ENCODE peak calls at places on chromosomes 5 and 9, in five cellular contexts. U, G, D, K and E are unnamed samples.

GRCh38 chr5:6505415-6505763 is 56.7 kb downstream of the UBE2QL1 start:
- DNase-seq in U (no peak), G (no peak), D (no peak), K (no peak), E (no peak)

GRCh38 chr5:54457094-54457531 is 1.6 kb downstream of the HSPB3 start:
- DNase-seq in U (no peak), G (no peak), D (no peak), K (no peak), E (no peak)

GRCh38 chr5:228886-229285 is 10.8 kb downstream of the SDHA start:
- DNase-seq in U (no peak), G (no peak), D (no peak), K (no peak), E (no peak)

GRCh38 chr9:3758816-3759576 is 233.2 kb upstream of the RFX3 start:
- DNase-seq in U (no peak), G (no peak), D (no peak), K (no peak), E (no peak)

GRCh38 chr5:160369990-160370712 is at the start of gene C1QTNF2:
- DNase-seq in U (peak; percentile 68), G (no peak), D (peak; percentile 64), K (no peak), E (no peak)

GRCh38 chr5:126624534-126624933 is 23.8 kb downstream of the PHAX start:
- DNase-seq in U (no peak), G (no peak), D (no peak), K (no peak), E (no peak)

GRCh38 chr5:59724482-59725392 is 168.8 kb downstream of the PDE4D start:
- DNase-seq in U (peak; percentile 56), G (no peak), D (no peak), K (no peak), E (no peak)

GRCh38 chr5:107655836-107656235 is 14.9 kb downstream of the EFNA5 start:
- DNase-seq in U (no peak), G (no peak), D (no peak), K (no peak), E (no peak)

GRCh38 chr5:141402553-141403328 is at the start of gene PCDHGA9:
- DNase-seq in U (no peak), G (no peak), D (no peak), K (no peak), E (no peak)

GRCh38 chr5:31833005-31833404 is 194.1 kb downstream of the PDZD2 start:
- DNase-seq in U (no peak), G (no peak), D (no peak), K (no peak), E (no peak)

GRCh38 chr9:16668906-16669305 is 201.6 kb downstream of the BNC2 start:
- DNase-seq in U (no peak), G (no peak), D (no peak), K (no peak), E (no peak)

GRCh38 chr9:32716439-32716838 is 66.9 kb upstream of the TMEM215 start:
- DNase-seq in U (no peak), G (no peak), D (no peak), K (no peak), E (no peak)

GRCh38 chr9:22413884-22414283 is 32.7 kb upstream of the DMRTA1 start:
- DNase-seq in U (no peak), G (no peak), D (no peak), K (no peak), E (no peak)

GRCh38 chr9:92324889-92325268 is 271 bp downstream of the NOL8 start:
- DNase-seq in U (no peak), G (peak; percentile 29), D (no peak), K (no peak), E (no peak)

GRCh38 chr5:74575741-74576538 is 64.6 kb downstream of the ENC1 start:
- DNase-seq in U (no peak), G (no peak), D (no peak), K (no peak), E (no peak)

GRCh38 chr9:25003686-25004085 is 458.0 kb upstream of the IZUMO3 start:
- DNase-seq in U (peak; percentile 4), G (no peak), D (no peak), K (no peak), E (no peak)

GRCh38 chr5:139752506-139753350 is 42.9 kb upstream of the PSD2 start:
- DNase-seq in U (no peak), G (no peak), D (no peak), K (no peak), E (no peak)

GRCh38 chr9:20178679-20179078 is 389.8 kb upstream of the SLC24A2 start:
- DNase-seq in U (no peak), G (no peak), D (no peak), K (no peak), E (no peak)

GRCh38 chr9:71681708-71682268 is 86.5 kb downstream of the CEMIP2 start:
- DNase-seq in U (peak; percentile 4), G (no peak), D (no peak), K (no peak), E (no peak)

GRCh38 chr9:130186839-130187522 is 14.8 kb downstream of the NCS1 start:
- DNase-seq in U (no peak), G (no peak), D (peak; percentile 36), K (no peak), E (no peak)

GRCh38 chr9:96218821-96219614 is 83.0 kb downstream of the HSD17B3 start:
- DNase-seq in U (no peak), G (no peak), D (no peak), K (no peak), E (no peak)

GRCh38 chr9:87194471-87194870 is 247.2 kb upstream of the GAS1 start:
- DNase-seq in U (no peak), G (no peak), D (no peak), K (no peak), E (no peak)

GRCh38 chr9:109990541-109990940 is 210.5 kb downstream of the PALM2AKAP2 start:
- DNase-seq in U (no peak), G (no peak), D (no peak), K (no peak), E (no peak)

GRCh38 chr5:172830876-172831662 is 3.0 kb upstream of the ERGIC1 start:
- DNase-seq in U (no peak), G (no peak), D (no peak), K (peak; percentile 77), E (no peak)

GRCh38 chr9:127158995-127159801 is 36.8 kb upstream of the ANGPTL2 start:
- DNase-seq in U (no peak), G (no peak), D (peak; percentile 81), K (no peak), E (no peak)

GRCh38 chr5:93583525-93583798 is 440 bp downstream of the NR2F1 start:
- DNase-seq in U (no peak), G (no peak), D (no peak), K (no peak), E (no peak)

GRCh38 chr9:111891910-111892499 is 4.6 kb upstream of the UGCG start:
- DNase-seq in U (no peak), G (no peak), D (no peak), K (no peak), E (no peak)

GRCh38 chr9:35755071-35755470 is 995 bp upstream of the MSMP start:
- DNase-seq in U (no peak), G (no peak), D (no peak), K (no peak), E (no peak)

GRCh38 chr5:79224275-79224984 is 11.5 kb upstream of the JMY start:
- DNase-seq in U (no peak), G (no peak), D (no peak), K (no peak), E (no peak)

GRCh38 chr5:67530609-67531255 is 334.1 kb upstream of the CD180 start:
- DNase-seq in U (peak; percentile 48), G (no peak), D (no peak), K (no peak), E (no peak)

GRCh38 chr5:144403058-144403457 is 232.4 kb downstream of the KCTD16 start:
- DNase-seq in U (no peak), G (no peak), D (no peak), K (no peak), E (no peak)

GRCh38 chr5:144406463-144406862 is 235.8 kb downstream of the KCTD16 start:
- DNase-seq in U (no peak), G (no peak), D (no peak), K (no peak), E (no peak)

GRCh38 chr5:144404672-144405071 is 234.0 kb downstream of the KCTD16 start:
- DNase-seq in U (no peak), G (no peak), D (no peak), K (no peak), E (no peak)

GRCh38 chr5:144405986-144406385 is 235.3 kb downstream of the KCTD16 start:
- DNase-seq in U (peak; percentile 12), G (no peak), D (no peak), K (no peak), E (no peak)

DNA sequence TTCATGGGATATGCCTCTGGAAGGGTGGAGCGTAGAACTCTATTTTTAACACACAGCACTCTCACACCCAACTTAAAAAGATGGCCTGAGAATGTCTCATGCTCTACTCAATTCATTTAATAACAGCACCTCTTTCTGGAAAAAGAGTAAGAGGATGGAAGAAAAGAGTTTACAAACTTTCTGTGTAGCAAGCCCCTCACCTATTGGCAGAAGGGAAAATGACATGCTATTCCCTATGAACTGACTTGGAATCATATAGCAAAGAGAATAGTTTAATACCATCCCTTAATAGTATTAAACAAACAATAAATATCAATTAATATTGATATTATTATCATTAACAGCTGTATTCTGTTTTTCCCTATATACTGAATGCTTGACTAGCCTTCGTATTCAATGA is 233.3 kb downstream of the KCTD16 start:
- DNase-seq in U (no peak), G (no peak), D (no peak), K (no peak), E (no peak)
- TF ChIP-seq CTCF in U (no peak), G (no peak), D (no peak), K (no peak), E (no peak)

DNA sequence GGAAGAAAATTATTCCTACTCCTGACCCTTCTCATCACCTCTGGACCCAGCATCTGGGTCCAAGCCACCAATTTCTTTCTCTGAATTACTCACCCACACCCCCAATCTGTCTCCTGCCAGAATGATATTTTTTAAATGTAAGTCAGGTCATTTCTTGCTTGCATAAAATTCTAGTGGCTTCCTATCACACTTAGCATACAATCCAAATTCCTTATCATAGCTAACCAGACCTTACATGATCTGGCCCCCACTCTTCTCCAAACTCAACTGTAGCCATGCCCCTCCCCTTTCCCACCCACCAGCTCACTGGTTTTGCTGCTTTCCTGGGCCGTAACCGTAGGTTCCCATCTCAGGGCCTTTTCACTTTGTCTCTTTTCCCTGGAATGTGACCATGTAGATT is 15.2 kb downstream of the HTR4 start:
- DNase-seq in U (no peak), G (no peak), D (no peak), K (no peak), E (no peak)
- TF ChIP-seq CTCF in U (no peak), G (no peak), D (no peak), K (no peak), E (no peak)

GRCh38 chr9:128921881-128922763 is 1.3 kb downstream of the PHYHD1 start:
- DNase-seq in U (peak; percentile 69), G (no peak), D (peak; percentile 56), K (no peak), E (no peak)
- TF ChIP-seq CTCF in U (no peak), G (no peak), D (no peak), K (no peak), E (peak; percentile 16)

DNA sequence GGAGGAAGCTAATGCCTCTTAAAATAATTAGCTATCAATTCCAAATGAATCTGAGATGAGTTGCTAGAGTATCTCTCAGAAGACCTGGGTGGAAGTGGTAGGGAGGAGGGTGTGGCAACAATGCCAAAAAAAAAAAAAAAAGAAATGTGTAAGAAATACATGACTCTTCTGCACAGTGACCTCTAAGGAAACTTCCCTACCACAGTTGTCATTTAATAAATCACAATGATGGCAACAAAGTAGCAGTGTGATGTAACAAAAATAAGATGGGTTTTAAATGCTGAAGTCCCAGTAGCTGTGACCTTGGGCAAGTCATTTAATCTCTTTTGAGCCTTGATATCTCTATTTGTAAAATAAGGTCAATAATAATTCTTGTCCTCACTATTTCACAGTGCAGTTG is 7.2 kb downstream of the FOXD1 start:
- DNase-seq in U (no peak), G (no peak), D (no peak), K (no peak), E (no peak)
- TF ChIP-seq CTCF in U (no peak), G (no peak), D (no peak), K (no peak), E (no peak)